ENCODE peak calls at places on chromosome 19, in nine cellular contexts. Q, F, G, I, N, R, Z, L and K are unnamed samples.

GRCh38 chr19:42396248-42396541 is 6.1 kb upstream of the CNFN start:
- DNase-seq in F (no peak), I (peak; percentile 74), Z (no peak), Q (no peak), R (no peak), G (no peak), L (peak; percentile 17), N (no peak), K (no peak)

GRCh38 chr19:6125571-6125989 is 9.9 kb upstream of the ACSBG2 start:
- DNase-seq in Z (peak; percentile 77), L (peak; percentile 85), Q (peak; percentile 61), R (peak; percentile 16), N (peak; percentile 58), I (peak; percentile 88), G (no peak), F (no peak), K (no peak)

GRCh38 chr19:45911291-45911690 is 3.3 kb downstream of the NANOS2 start:
- DNase-seq in Q (no peak), Z (no peak), G (no peak), R (no peak), F (no peak), I (no peak), N (no peak), L (no peak), K (no peak)

GRCh38 chr19:41910992-41911888 is 17.0 kb downstream of the ERFL start:
- DNase-seq in F (no peak), Z (no peak), G (peak; percentile 54), I (no peak), Q (no peak), L (no peak), N (no peak), R (no peak), K (no peak)

GRCh38 chr19:16135410-16136127 is 7.9 kb upstream of the HSH2D start:
- DNase-seq in G (no peak), N (no peak), Z (no peak), F (no peak), I (no peak), R (no peak), Q (no peak), L (no peak), K (no peak)

GRCh38 chr19:5172859-5173577 is 167.6 kb downstream of the PTPRS start:
- DNase-seq in I (peak; percentile 14), Q (peak; percentile 97), Z (peak; percentile 98), L (no peak), F (no peak), G (peak; percentile 78), R (no peak), N (peak; percentile 58), K (peak; percentile 99)

GRCh38 chr19:16349551-16350171 is 25.0 kb downstream of the KLF2 start:
- DNase-seq in R (no peak), Q (no peak), I (no peak), G (no peak), N (no peak), Z (no peak), L (no peak), F (no peak), K (no peak)

GRCh38 chr19:32224371-32225244 is 120.8 kb upstream of the ZNF507 start:
- DNase-seq in N (no peak), G (peak; percentile 80), L (peak; percentile 6), I (peak; percentile 49), Z (peak; percentile 15), F (peak; percentile 34), Q (no peak), R (peak; percentile 12), K (no peak)

GRCh38 chr19:632228-633067 is 889 bp downstream of the POLRMT start:
- DNase-seq in Q (no peak), Z (peak; percentile 36), G (no peak), N (no peak), I (peak; percentile 82), L (peak; percentile 63), R (no peak), F (no peak), K (no peak)

GRCh38 chr19:17281391-17282304 is at the start of gene ANKLE1:
- DNase-seq in R (no peak), Z (no peak), L (peak; percentile 82), N (no peak), G (peak; percentile 80), Q (no peak), F (no peak), I (no peak), K (no peak)

GRCh38 chr19:55626350-55626749 is 2.0 kb upstream of the ZNF784 start:
- DNase-seq in L (no peak), Q (peak; percentile 32), R (no peak), G (no peak), F (no peak), I (no peak), Z (no peak), N (no peak), K (no peak)
- H3K4me3 ChIP-seq in L (no peak overlapping the region), Q (no peak overlapping the region), R (no peak overlapping the region), G (no peak overlapping the region), F (no peak overlapping the region), I (no peak overlapping the region), Z (no peak overlapping the region), N (no peak overlapping the region), K (no peak overlapping the region)

GRCh38 chr19:18291019-18291524 is 9.7 kb upstream of the JUND start:
- DNase-seq in G (no peak), R (no peak), N (no peak), L (no peak), F (no peak), I (no peak), Q (no peak), Z (no peak), K (no peak)
- H3K4me3 ChIP-seq in G (peak overlapping the region; percentile 82), R (peak overlapping the region; percentile 67), N (peak overlapping the region; percentile 64), L (peak overlapping the region; percentile 73), F (peak overlapping the region; percentile 67), I (no peak overlapping the region), Q (no peak overlapping the region), Z (peak overlapping the region; percentile 12), K (peak overlapping the region; percentile 63)

DNA sequence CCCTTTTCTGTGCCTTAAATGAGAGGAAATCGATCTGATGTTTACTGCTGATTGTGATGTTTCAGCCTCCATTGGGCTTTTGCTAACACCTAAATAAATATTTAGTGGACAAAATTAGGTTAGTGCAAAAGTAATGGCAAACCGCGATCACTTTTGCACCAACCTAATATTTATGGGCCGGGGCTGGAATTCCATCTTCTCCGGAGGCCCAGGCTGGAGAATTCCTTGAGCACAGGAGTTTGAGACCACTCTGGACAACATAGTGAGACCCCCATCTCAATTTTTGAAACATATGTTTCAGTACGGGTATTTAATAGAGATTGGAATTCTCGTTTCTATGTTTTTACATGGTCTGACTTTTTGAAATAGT is 603 bp downstream of the ZNF880 start:
- DNase-seq in I (no peak), F (no peak), R (no peak), L (no peak), G (no peak), Z (no peak), N (no peak), Q (no peak), K (no peak)
- H3K4me3 ChIP-seq in I (peak overlapping the region; percentile 84), F (peak overlapping the region; percentile 81), R (peak overlapping the region; percentile 69), L (no peak overlapping the region), G (peak overlapping the region; percentile 99), Z (peak overlapping the region; percentile 85), N (peak overlapping the region; percentile 83), Q (peak overlapping the region; percentile 78), K (peak overlapping the region; percentile 50)

DNA sequence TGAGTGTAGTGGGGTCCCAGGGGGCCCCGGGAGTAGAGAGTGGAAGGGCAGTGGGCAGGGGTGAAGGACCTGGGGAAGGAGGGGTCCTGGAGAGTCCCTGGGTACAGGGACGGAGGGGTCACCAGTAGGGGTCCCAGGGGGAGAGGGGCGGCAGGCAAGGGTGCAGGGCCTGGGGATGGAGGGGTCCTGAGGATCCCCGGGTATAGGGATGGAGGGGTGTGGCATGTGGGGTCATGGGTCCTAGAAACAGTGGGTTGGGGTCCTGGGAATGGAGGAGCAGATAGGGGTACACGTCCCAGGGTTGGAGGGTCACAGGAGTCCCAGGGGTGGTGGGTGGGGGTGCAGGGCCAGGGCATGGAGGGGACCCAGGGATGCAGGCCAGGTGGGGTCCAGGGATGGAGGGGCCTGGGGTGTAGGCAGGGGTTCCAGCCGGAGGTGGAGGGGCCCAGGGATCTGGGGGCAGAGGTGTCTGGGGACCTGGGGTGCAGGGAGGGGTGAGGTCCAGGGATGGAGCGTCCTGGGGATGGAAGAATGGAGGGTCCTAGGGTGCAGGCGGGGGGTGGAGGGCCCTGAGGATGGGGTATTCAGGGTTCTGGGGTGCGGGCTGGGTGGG is 1.3 kb downstream of the BTBD2 start:
- DNase-seq in N (no peak), L (no peak), R (no peak), Z (no peak), Q (no peak), I (no peak), G (peak; percentile 77), F (no peak), K (no peak)
- H3K4me3 ChIP-seq in N (peak overlapping the region; percentile 71), L (peak overlapping the region; percentile 72), R (peak overlapping the region; percentile 60), Z (peak overlapping the region; percentile 100), Q (no peak overlapping the region), I (no peak overlapping the region), G (no peak overlapping the region), F (no peak overlapping the region), K (peak overlapping the region; percentile 87)

DNA sequence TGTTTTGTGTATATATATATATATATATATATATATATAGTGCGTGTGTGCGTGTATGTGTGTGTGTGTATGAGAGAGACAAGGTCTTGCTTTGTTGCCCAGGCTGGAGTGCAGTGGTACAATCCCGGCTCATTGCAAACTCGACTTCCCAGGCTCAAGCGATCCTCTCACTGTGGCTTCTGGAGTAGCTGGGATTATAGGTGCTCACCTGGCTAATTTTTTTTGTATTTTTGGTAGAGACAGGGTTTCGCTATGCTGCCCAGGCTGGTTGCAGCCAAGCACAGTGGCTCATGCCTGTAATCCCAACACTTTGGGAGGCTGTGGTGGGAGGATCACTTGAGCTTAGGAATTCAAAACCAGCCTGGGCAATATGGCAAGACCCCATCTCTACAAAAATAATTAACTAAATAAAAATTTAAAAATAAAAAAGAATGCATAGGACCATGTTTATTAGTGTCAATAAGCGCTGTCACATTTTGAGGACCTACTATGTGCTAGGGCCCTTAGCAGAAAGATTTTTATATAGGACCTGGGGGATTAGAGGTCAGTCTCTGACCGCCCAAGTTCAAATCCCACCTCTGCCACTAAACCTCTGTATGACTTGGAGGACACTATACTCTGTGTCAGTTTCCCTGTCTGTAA is 1.8 kb downstream of the PVR start:
- DNase-seq in F (no peak), N (no peak), Z (no peak), R (no peak), G (no peak), L (no peak), I (no peak), Q (no peak), K (no peak)
- H3K4me3 ChIP-seq in F (no peak overlapping the region), N (no peak overlapping the region), Z (peak overlapping the region; percentile 35), R (no peak overlapping the region), G (no peak overlapping the region), L (no peak overlapping the region), I (no peak overlapping the region), Q (peak overlapping the region; percentile 60), K (peak overlapping the region; percentile 26)